ENCODE peak calls at places on chromosome 10, in five cellular contexts. A is A549, V is stomach, E is tibial nerve, X is prostate gland. G is an unnamed sample.
A peak's percentile ranks its signal among the peaks of the same experiment; 100 is the strongest.

GRCh38 chr10:1626410-1626809 is 110.9 kb downstream of the ADARB2 start:
- DNase-seq in V (no peak), A (no peak), X (no peak), E (no peak), G (no peak)

GRCh38 chr10:70283445-70284399 is at the start of gene NPFFR1:
- DNase-seq in V (no peak), A (no peak), E (no peak), X (no peak), G (no peak)

GRCh38 chr10:114647545-114648138 is 10.4 kb downstream of the ABLIM1 start:
- DNase-seq in V (no peak), A (no peak), X (no peak), E (no peak), G (no peak)

GRCh38 chr10:130428936-130429335 is 292.7 kb downstream of the GLRX3 start:
- DNase-seq in V (no peak), X (no peak), A (no peak), E (no peak), G (no peak)

GRCh38 chr10:101429423-101429822 is 75.5 kb downstream of the BTRC start:
- DNase-seq in V (no peak), E (no peak), X (no peak), A (no peak), G (no peak)

GRCh38 chr10:104332243-104333036 is 5.8 kb downstream of the ITPRIP start:
- DNase-seq in E (no peak), A (no peak), X (no peak), V (peak; percentile 17), G (peak; percentile 8)

GRCh38 chr10:115129752-115130151 is 36.6 kb downstream of the ATRNL1 start:
- DNase-seq in A (peak; percentile 23), X (no peak), V (no peak), E (no peak), G (no peak)

GRCh38 chr10:85575441-85575840 is 791.2 kb downstream of the GRID1 start:
- DNase-seq in A (no peak), E (no peak), V (no peak), X (no peak), G (no peak)

GRCh38 chr10:71349401-71349800 is 30.3 kb downstream of the SLC29A3 start:
- DNase-seq in X (no peak), A (peak; percentile 20), V (no peak), E (no peak), G (no peak)

GRCh38 chr10:118615888-118616287 is 20.4 kb upstream of the PRLHR start:
- DNase-seq in V (no peak), E (no peak), A (no peak), X (no peak), G (no peak)

GRCh38 chr10:123144697-123145541 is 3.0 kb upstream of the HMX2 start:
- DNase-seq in E (no peak), A (no peak), X (no peak), V (no peak), G (no peak)

GRCh38 chr10:3747248-3747960 is 37.6 kb downstream of the KLF6 start:
- DNase-seq in E (no peak), X (no peak), V (no peak), A (no peak), G (no peak)

GRCh38 chr10:123272171-123272570 is 118.0 kb downstream of the BUB3 start:
- DNase-seq in E (no peak), V (no peak), A (peak; percentile 8), X (no peak), G (no peak)

GRCh38 chr10:8998751-8999150 is 944.3 kb downstream of the GATA3 start:
- DNase-seq in X (no peak), E (no peak), A (no peak), V (no peak), G (no peak)

GRCh38 chr10:89165923-89166322 is 41.2 kb downstream of the CH25H start:
- DNase-seq in V (no peak), A (no peak), X (no peak), E (no peak), G (no peak)

GRCh38 chr10:89164080-89164479 is 43.0 kb downstream of the CH25H start:
- DNase-seq in E (no peak), A (no peak), X (no peak), V (no peak), G (peak; percentile 14)

GRCh38 chr10:89167915-89168314 is 39.2 kb downstream of the CH25H start:
- DNase-seq in X (no peak), V (no peak), A (peak; percentile 6), E (no peak), G (no peak)

GRCh38 chr10:89163265-89163995 is 43.7 kb downstream of the CH25H start:
- DNase-seq in X (peak; percentile 24), E (peak; percentile 33), V (peak; percentile 27), A (no peak), G (peak; percentile 23)

GRCh38 chr10:89164920-89165319 is 42.2 kb downstream of the CH25H start:
- DNase-seq in V (no peak), X (no peak), A (no peak), E (no peak), G (no peak)
- TF ChIP-seq CTCF in V (no peak), X (no peak), A (no peak), E (no peak), G (no peak)

GRCh38 chr10:97399843-97400545 is 1.1 kb downstream of the RRP12 start:
- DNase-seq in E (no peak), X (peak; percentile 14), V (peak; percentile 43), A (peak; percentile 75), G (peak; percentile 50)
- TF ChIP-seq POLR2A in E (no peak), X (peak; percentile 31), V (no peak), A (no peak), G (no peak)

GRCh38 chr10:73973427-73973826 is 24.5 kb upstream of the VCL start:
- DNase-seq in A (no peak), V (no peak), X (no peak), E (no peak), G (no peak)

GRCh38 chr10:73971636-73972354 is 26.1 kb upstream of the VCL start:
- DNase-seq in E (no peak), A (no peak), V (no peak), X (no peak), G (no peak)

GRCh38 chr10:73975388-73975787 is 22.5 kb upstream of the VCL start:
- DNase-seq in A (no peak), V (no peak), E (no peak), X (no peak), G (no peak)

GRCh38 chr10:73970845-73971244 is 27.1 kb upstream of the VCL start:
- DNase-seq in V (no peak), X (no peak), A (no peak), E (no peak), G (no peak)

GRCh38 chr10:73974309-73974946 is 23.5 kb upstream of the VCL start:
- DNase-seq in E (no peak), A (no peak), V (no peak), X (no peak), G (no peak)
- TF ChIP-seq CTCF in E (no peak), A (no peak), V (no peak), X (no peak), G (no peak)

GRCh38 chr10:100373298-100374136 is 26.5 kb downstream of the SCD start:
- DNase-seq in A (peak; percentile 100), E (peak; percentile 96), V (peak; percentile 96), X (peak; percentile 99), G (peak; percentile 100)
- TF ChIP-seq POLR2A in A (peak; percentile 45), E (peak; percentile 30), V (peak; percentile 32), X (peak; percentile 64), G (peak; percentile 8)

DNA sequence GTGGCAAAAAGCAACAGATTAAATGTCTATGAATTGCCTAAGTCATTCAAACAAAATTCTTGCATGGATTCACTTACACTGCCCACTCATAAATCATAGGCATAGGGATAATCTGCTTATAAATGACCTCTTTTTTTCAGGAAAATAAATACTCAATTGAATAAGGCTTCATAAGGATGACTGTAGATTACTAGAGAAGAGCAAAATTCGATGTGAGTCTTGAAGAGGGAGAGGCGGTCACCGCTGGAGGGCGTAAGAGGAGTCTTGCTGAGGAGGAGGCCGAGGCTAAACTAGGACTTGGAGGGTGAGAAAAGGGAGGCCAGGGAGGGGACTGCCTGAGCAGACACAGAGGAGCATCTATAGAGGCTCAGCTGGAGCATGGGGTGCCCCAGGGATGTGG is 135.4 kb upstream of the RSU1 start:
- DNase-seq in V (no peak), X (no peak), E (no peak), A (no peak), G (no peak)
- TF ChIP-seq CTCF in V (no peak), X (no peak), E (peak; percentile 43), A (no peak), G (no peak)

GRCh38 chr10:95415631-95416031 is 124.8 kb upstream of the PDLIM1 start:
- DNase-seq in A (no peak), X (no peak), V (no peak), E (no peak), G (no peak)
- TF ChIP-seq POLR2A in A (no peak), X (no peak), V (no peak), E (no peak), G (no peak)

DNA sequence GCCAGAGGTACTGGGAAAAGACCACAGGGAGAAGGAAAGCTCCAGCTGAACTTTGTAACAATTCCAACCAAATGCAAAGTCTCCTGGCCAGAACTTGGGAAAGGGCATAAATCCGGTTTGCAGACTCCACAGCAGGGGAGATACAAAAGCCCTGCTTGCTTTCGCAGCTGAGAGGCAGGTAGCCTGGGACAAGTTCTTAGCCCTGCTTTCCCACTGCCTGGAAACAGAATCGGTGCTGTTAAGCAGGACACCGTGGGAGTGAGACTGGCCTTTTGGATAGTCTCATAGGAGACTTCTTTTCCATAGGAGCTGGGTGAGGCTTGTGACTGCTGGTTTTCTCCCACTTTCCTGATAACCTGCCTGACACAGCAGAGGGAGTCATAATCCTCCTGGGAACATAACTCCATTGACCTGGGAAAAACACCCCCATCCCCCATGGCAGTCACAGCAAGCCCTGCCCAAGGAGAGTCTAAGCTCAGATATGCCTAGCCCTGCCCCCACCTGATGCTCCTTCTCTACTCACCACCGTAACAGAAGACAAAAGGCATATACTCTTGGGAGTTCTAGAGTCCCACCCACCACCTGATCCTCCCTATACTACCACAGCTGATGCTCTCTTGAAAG is 926.1 kb downstream of the KCNMA1 start:
- DNase-seq in X (no peak), A (no peak), E (no peak), V (no peak), G (no peak)
- TF ChIP-seq CTCF in X (no peak), A (no peak), E (no peak), V (no peak), G (no peak)

GRCh38 chr10:102599565-102600327 is 44.5 kb upstream of the TRIM8 start:
- DNase-seq in X (no peak), E (no peak), A (no peak), V (peak; percentile 35), G (no peak)
- TF ChIP-seq POLR2A in X (no peak), E (no peak), A (no peak), V (no peak), G (no peak)

DNA sequence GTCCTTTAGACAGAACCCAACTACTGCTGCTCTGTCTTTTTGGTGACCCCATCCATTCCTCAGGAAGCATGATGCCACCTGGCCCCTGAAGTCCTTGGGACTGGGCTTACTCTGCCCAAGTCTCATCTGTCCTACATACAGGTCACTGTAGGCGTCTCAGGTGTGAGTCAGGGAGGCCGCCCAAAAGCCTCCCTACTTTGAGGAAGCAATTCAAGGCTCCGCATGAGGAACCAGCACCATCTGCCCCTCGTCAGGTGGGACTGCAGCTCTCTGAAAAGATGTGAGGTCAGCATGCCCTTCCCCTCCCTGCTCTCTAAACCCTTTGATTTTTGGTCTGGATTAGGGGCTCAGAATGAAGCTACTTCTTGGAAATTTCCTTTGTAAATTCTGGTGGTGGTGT is 354.8 kb downstream of the CXCL12 start:
- DNase-seq in V (no peak), X (no peak), E (no peak), A (no peak), G (no peak)
- TF ChIP-seq CTCF in V (no peak), X (no peak), E (no peak), A (no peak), G (no peak)

G was measured in testis.